ENCODE peak calls at places on chromosomes 4 and X, in ten cellular contexts. A is mucosa of descending colon; X is effector memory CD8-positive, alpha-beta T cell; P is right cardiac atrium; G is NCI-H460; U is stimulated activated CD8-positive, alpha-beta memory T cell treated with anti-CD3 and anti-CD28 coated beads, Interleukin-7, amount 100 ng/mL, for 1 hour; M is endothelial cell; H is ACHN; Y is H9; I is NCI-H748 treated with DMSO at 0.1 percent for 48 hours. W is an unnamed sample.

GRCh38 chrX:15245896-15246295 is 24.0 kb downstream of the ASB9 start:
- DNase-seq in X (no peak), A (no peak), P (no peak), U (no peak), I (no peak), Y (no peak), M (no peak), H (no peak), G (no peak), W (no peak)

GRCh38 chr4:39323836-39324235 is 42.3 kb downstream of the RFC1 start:
- DNase-seq in U (no peak), M (no peak), X (no peak), G (no peak), A (no peak), I (no peak), P (no peak), H (no peak), Y (no peak), W (no peak)

GRCh38 chr4:109041463-109041862 is 261.0 kb downstream of the COL25A1 start:
- DNase-seq in A (no peak), H (no peak), M (no peak), I (no peak), X (no peak), U (no peak), P (no peak), G (no peak), Y (no peak), W (no peak)

GRCh38 chr4:41120297-41121217 is 93.8 kb downstream of the APBB2 start:
- DNase-seq in M (no peak), X (no peak), Y (no peak), A (no peak), H (no peak), P (peak), I (no peak), G (no peak), U (no peak), W (no peak)

GRCh38 chr4:159719531-159719930 is 616.7 kb downstream of the RAPGEF2 start:
- DNase-seq in M (no peak), P (no peak), G (no peak), H (no peak), Y (no peak), I (no peak), X (no peak), U (no peak), A (no peak), W (no peak)

GRCh38 chrX:105331244-105331643 is 110.8 kb upstream of the TEX13A start:
- DNase-seq in X (no peak), A (no peak), I (no peak), Y (no peak), P (no peak), H (no peak), U (no peak), G (no peak), M (no peak), W (no peak)

GRCh38 chrX:100685284-100685996 is 41.4 kb downstream of the SRPX2 start:
- DNase-seq in I (peak), P (no peak), A (peak), X (peak), U (peak), M (peak), H (peak), G (peak), Y (peak), W (peak)

GRCh38 chr4:26780524-26780923 is 80.1 kb upstream of the STIM2 start:
- DNase-seq in X (no peak), Y (no peak), M (no peak), H (peak), A (no peak), P (no peak), I (no peak), G (no peak), U (no peak), W (no peak)

GRCh38 chrX:23904096-23904495 is 3.6 kb downstream of the APOO start:
- DNase-seq in G (no peak), H (no peak), P (no peak), U (no peak), I (no peak), M (no peak), A (no peak), X (no peak), Y (peak), W (no peak)

GRCh38 chr4:169756971-169757574 is 671 bp downstream of the HPF1 start:
- DNase-seq in M (no peak), G (no peak), A (peak), P (no peak), I (no peak), H (no peak), U (no peak), X (no peak), Y (no peak), W (no peak)

GRCh38 chr4:16852168-16852567 is 46.3 kb downstream of the LDB2 start:
- DNase-seq in P (no peak), X (no peak), Y (no peak), A (no peak), I (no peak), U (no peak), M (no peak), H (no peak), G (no peak), W (no peak)

GRCh38 chr4:163111588-163111987 is 55.1 kb downstream of the NAF1 start:
- DNase-seq in X (no peak), G (no peak), U (no peak), P (no peak), I (no peak), Y (no peak), M (no peak), H (peak), A (peak), W (no peak)

GRCh38 chr4:121380448-121381147 is at the start of gene QRFPR:
- DNase-seq in H (peak), U (no peak), Y (peak), I (no peak), A (no peak), G (no peak), M (peak), P (peak), X (no peak), W (peak)

GRCh38 chrX:43646800-43647199 is 9.3 kb upstream of the MAOA start:
- DNase-seq in U (no peak), X (no peak), Y (no peak), H (no peak), G (no peak), A (no peak), P (no peak), I (no peak), M (no peak), W (no peak)

GRCh38 chrX:77160301-77160700 is 286.9 kb upstream of the FGF16 start:
- DNase-seq in M (peak), P (no peak), Y (peak), I (no peak), X (no peak), H (no peak), U (no peak), A (no peak), G (no peak), W (no peak)

GRCh38 chrX:1493877-1494510 is 41.3 kb upstream of the ASMTL start:
- DNase-seq in I (no peak), M (no peak), G (no peak), H (no peak), Y (peak), P (no peak), A (no peak), U (no peak), X (no peak), W (no peak)

GRCh38 chr4:108045687-108046024 is 56.0 kb downstream of the HADH start:
- DNase-seq in M (no peak), U (no peak), X (no peak), G (no peak), P (peak), H (no peak), Y (no peak), I (no peak), A (peak), W (no peak)

GRCh38 chr4:153962311-153963039 is 173.6 kb upstream of the SFRP2 start:
- DNase-seq in A (no peak), M (no peak), Y (no peak), P (no peak), U (no peak), I (no peak), G (no peak), H (no peak), X (no peak), W (no peak)

GRCh38 chr4:166174717-166175510 is 301.9 kb downstream of the TLL1 start:
- DNase-seq in U (no peak), X (no peak), A (no peak), H (no peak), P (no peak), I (no peak), M (no peak), G (no peak), Y (no peak), W (no peak)

GRCh38 chr4:78059524-78059889 is 2.4 kb downstream of the FRAS1 start:
- DNase-seq in A (peak), X (no peak), G (peak), Y (peak), H (peak), P (peak), M (peak), I (peak), U (no peak), W (peak)

GRCh38 chr4:10577018-10577417 is 107.5 kb downstream of the CLNK start:
- DNase-seq in X (no peak), U (no peak), I (no peak), P (no peak), H (no peak), G (no peak), A (no peak), M (no peak), Y (no peak), W (no peak)

GRCh38 chr4:147928400-147928799 is 196.5 kb downstream of the ARHGAP10 start:
- DNase-seq in U (no peak), M (no peak), G (no peak), Y (no peak), I (no peak), X (no peak), H (no peak), A (no peak), P (no peak), W (no peak)

GRCh38 chrX:71919886-71920285 is 9.2 kb downstream of the NHSL2 start:
- DNase-seq in Y (no peak), H (no peak), X (no peak), U (no peak), I (no peak), A (no peak), M (no peak), P (no peak), G (no peak), W (no peak)

GRCh38 chrX:47097018-47097417 is 18.8 kb downstream of the RGN start:
- DNase-seq in Y (no peak), P (no peak), G (no peak), H (no peak), A (no peak), I (no peak), M (no peak), X (no peak), U (no peak), W (no peak)

GRCh38 chrX:21749924-21750323 is 8.0 kb downstream of the SMPX start:
- DNase-seq in H (no peak), M (no peak), X (no peak), G (no peak), P (no peak), A (no peak), Y (no peak), U (no peak), I (no peak), W (no peak)

GRCh38 chr4:43132010-43132582 is 239.6 kb downstream of the GRXCR1 start:
- DNase-seq in G (peak), X (no peak), U (no peak), P (no peak), Y (peak), A (peak), H (peak), M (peak), I (peak), W (peak)

GRCh38 chr4:154720123-154720522 is 23.7 kb upstream of the LRAT start:
- DNase-seq in P (no peak), G (no peak), A (no peak), Y (no peak), M (no peak), U (no peak), H (peak), I (no peak), X (no peak), W (no peak)

GRCh38 chr4:2915789-2916188 is 47.4 kb downstream of the NOP14 start:
- DNase-seq in I (no peak), M (no peak), Y (no peak), P (no peak), G (no peak), H (no peak), A (no peak), X (no peak), U (no peak), W (no peak)

GRCh38 chr4:7649741-7650531 is 215.2 kb upstream of the PSAPL1 start:
- DNase-seq in A (peak), P (no peak), H (peak), M (no peak), I (no peak), Y (no peak), U (peak), X (peak), G (no peak), W (no peak)

GRCh38 chr4:124343711-124344110 is 368.8 kb downstream of the ANKRD50 start:
- DNase-seq in A (no peak), G (no peak), Y (no peak), P (no peak), X (no peak), M (no peak), U (no peak), I (no peak), H (no peak), W (no peak)

GRCh38 chrX:152958047-152958446 is 35.9 kb downstream of the PNMA5 start:
- DNase-seq in M (no peak), I (no peak), A (no peak), U (no peak), P (no peak), G (no peak), Y (no peak), X (no peak), H (peak), W (no peak)

GRCh38 chr4:16717266-16717970 is 181.0 kb downstream of the LDB2 start:
- DNase-seq in P (no peak), H (no peak), Y (no peak), I (no peak), X (no peak), M (no peak), G (no peak), U (no peak), A (no peak), W (no peak)

GRCh38 chrX:103687696-103688191 is 1.2 kb upstream of the MORF4L2 start:
- DNase-seq in A (peak), M (peak), H (peak), X (peak), P (peak), I (peak), G (peak), Y (peak), U (no peak), W (peak)

GRCh38 chrX:95318882-95319281 is 1365.8 kb upstream of the DIAPH2 start:
- DNase-seq in A (no peak), U (no peak), M (peak), H (peak), X (no peak), I (no peak), Y (peak), G (no peak), P (no peak), W (peak)

GRCh38 chr4:146165840-146166239 is 9.7 kb upstream of the LSM6 start:
- DNase-seq in Y (no peak), P (no peak), H (peak), M (no peak), A (no peak), I (no peak), U (no peak), X (no peak), G (no peak), W (no peak)

GRCh38 chr4:73945674-73946449 is 36.0 kb downstream of the PF4 start:
- DNase-seq in G (no peak), H (no peak), Y (no peak), M (no peak), P (no peak), U (no peak), A (no peak), I (peak), X (no peak), W (no peak)

W was measured in nephron progenitor cell.